ENCODE peak calls at places on chromosomes 16 and 17, in seven cellular contexts. L is neural progenitor cell, T is HepG2, E is HCT116, I is GM23338, G is H1, F is keratinocyte. A is an unnamed sample.

GRCh38 chr17:57106107-57106835 is 21.2 kb downstream of the AKAP1 start:
- DNase-seq in L (peak; percentile 50), T (peak; percentile 62), E (peak; percentile 64), I (peak; percentile 64), G (peak; percentile 70), F (no peak), A (no peak)

GRCh38 chr17:83117594-83117993 is 38.2 kb downstream of the METRNL start:
- DNase-seq in L (no peak), T (no peak), E (no peak), I (no peak), G (no peak), F (no peak), A (no peak)

GRCh38 chr17:81518785-81519283 is 6.2 kb upstream of the ACTG1 start:
- DNase-seq in L (peak; percentile 48), T (no peak), E (no peak), I (peak; percentile 61), G (no peak), F (no peak), A (no peak)

GRCh38 chr16:82047374-82047773 is 12.3 kb downstream of the HSD17B2 start:
- DNase-seq in L (no peak), T (no peak), E (no peak), I (no peak), G (no peak), F (no peak), A (no peak)

GRCh38 chr16:69253796-69254426 is 57.2 kb upstream of the VPS4A start:
- DNase-seq in L (no peak), T (no peak), E (no peak), I (no peak), G (no peak), F (no peak), A (no peak)

GRCh38 chr17:50102164-50102991 is 7.2 kb downstream of the PDK2 start:
- DNase-seq in L (no peak), T (peak; percentile 92), E (no peak), I (no peak), G (no peak), F (no peak), A (no peak)

GRCh38 chr17:82965371-82965770 is 114.0 kb upstream of the METRNL start:
- DNase-seq in L (no peak), T (no peak), E (no peak), I (no peak), G (no peak), F (no peak), A (no peak)

GRCh38 chr16:49766280-49766679 is 89.6 kb downstream of the ZNF423 start:
- DNase-seq in L (no peak), T (no peak), E (no peak), I (no peak), G (no peak), F (no peak), A (no peak)

GRCh38 chr17:29615492-29616299 is 7.0 kb downstream of the CORO6 start:
- DNase-seq in L (peak; percentile 94), T (peak; percentile 72), E (no peak), I (peak; percentile 94), G (peak; percentile 92), F (no peak), A (peak; percentile 82)

GRCh38 chr17:2853111-2853721 is 57.0 kb downstream of the RAP1GAP2 start:
- DNase-seq in L (peak; percentile 72), T (no peak), E (no peak), I (peak; percentile 74), G (peak; percentile 76), F (no peak), A (peak; percentile 40)
- TF ChIP-seq EZH2 in L (peak; percentile 76), T (no peak), E (no peak), I (no peak), G (no peak), F (no peak), A (no peak)

DNA sequence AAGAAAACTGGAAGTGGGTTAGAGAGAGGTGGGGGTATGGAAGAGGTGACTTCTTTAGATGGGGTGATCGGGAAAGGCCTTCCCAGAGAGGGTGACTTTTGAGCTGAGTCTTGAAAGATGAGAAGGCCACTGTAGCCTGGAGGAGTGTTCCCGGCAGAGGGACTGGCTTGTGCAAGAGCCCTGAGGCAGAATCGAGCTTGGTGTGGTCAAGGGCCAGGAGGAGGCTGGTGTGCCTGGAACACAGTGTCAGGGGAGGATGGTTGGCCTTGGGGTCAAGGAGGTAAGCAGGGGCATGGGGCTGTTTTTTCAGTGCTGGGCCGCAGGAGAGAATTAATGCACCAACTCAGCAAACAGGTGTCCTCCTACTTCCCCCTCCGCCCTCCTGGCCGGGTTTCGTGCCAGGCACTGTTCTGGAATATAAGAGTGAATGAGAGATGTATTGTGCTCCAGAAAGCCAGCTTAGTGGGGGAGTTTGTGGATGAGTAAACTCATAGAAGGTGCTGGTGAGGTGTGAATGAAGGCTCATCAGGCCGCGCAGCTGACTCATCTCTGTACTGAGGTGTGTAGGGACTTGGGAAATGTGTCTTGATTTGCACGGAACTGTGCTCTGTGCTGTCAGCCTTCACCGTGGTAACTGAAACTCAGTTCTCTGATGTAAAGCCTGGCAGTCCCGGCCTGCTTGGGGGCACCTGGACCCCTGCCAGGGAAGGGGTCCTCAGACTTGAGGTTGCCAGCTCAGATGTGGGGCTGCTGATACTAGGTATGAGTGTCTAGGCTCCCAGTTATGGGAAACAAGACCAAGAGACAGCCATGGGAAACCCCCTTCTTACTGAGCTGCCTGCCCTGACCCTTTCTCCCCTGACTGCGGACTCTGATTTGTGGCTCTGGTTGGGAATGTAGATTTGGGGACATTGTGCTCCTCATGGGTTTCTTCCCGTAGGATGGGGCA is 15.3 kb downstream of the KSR1 start:
- DNase-seq in L (no peak), T (no peak), E (peak; percentile 41), I (no peak), G (no peak), F (peak; percentile 69), A (no peak)
- H3K4me2 ChIP-seq in L (no peak overlapping the region), T (no peak overlapping the region), E (peak overlapping the region; percentile 59), I (peak overlapping the region; percentile 43), G (no peak overlapping the region), F (peak overlapping the region; percentile 59), A (no peak overlapping the region)

DNA sequence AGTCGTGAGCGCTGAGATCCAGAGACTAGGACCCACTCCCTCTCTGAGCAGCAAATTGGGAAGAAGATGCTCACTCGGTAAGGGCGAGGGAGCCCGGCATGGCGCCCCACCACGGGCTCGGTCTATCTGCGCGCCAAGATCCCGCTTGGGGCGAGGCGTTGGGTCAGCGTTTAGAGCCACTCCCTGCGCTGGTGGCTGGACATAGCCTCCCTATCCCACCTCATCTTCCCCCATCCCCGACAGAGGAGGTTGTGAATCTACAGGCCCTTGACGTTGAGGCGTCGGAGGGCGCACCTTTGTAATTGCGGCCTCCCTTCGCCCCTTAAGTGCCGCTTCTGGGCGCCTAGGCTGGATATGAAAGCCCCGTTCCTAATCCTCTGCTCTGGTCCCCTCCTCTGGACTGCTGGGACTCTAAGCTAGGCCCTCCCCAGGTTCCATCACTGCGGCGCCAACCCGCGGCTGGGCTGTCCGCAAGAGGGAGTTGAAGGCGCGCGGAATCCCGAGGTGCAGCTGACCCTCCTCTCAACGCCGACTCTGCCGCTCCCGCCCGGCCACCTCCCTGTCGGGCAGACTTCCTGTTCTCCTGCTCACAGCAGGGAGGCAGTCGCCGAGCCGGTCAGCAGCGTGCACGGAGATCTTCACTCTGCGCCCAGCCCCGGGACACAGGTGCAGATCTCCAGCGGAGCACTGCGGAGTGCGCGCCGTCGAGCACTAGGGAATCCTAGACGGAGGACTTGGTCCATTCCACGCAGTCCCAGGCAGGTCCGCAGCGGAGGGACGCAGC is 16.1 kb upstream of the HOXB9 start:
- DNase-seq in L (peak; percentile 48), T (no peak), E (no peak), I (peak; percentile 90), G (peak; percentile 79), F (no peak), A (no peak)
- TF ChIP-seq EZH2 in L (peak; percentile 94), T (peak; percentile 72), E (no peak), I (peak; percentile 85), G (peak; percentile 96), F (peak; percentile 81), A (peak; percentile 96)

GRCh38 chr17:41529491-41529915 is 1.4 kb upstream of the KRT19 start:
- DNase-seq in L (no peak), T (no peak), E (no peak), I (no peak), G (no peak), F (no peak), A (no peak)

GRCh38 chr17:41531993-41532392 is 3.9 kb upstream of the KRT19 start:
- DNase-seq in L (no peak), T (no peak), E (no peak), I (no peak), G (no peak), F (no peak), A (no peak)

GRCh38 chr17:41527076-41528023 is 758 bp downstream of the KRT19 start:
- DNase-seq in L (peak; percentile 64), T (no peak), E (no peak), I (peak; percentile 64), G (peak; percentile 73), F (no peak), A (no peak)

GRCh38 chr17:41530062-41531048 is 2.2 kb upstream of the KRT19 start:
- DNase-seq in L (no peak), T (peak; percentile 85), E (peak; percentile 86), I (no peak), G (no peak), F (no peak), A (peak; percentile 81)

GRCh38 chr17:41528959-41529353 is 848 bp upstream of the KRT19 start:
- DNase-seq in L (peak; percentile 68), T (no peak), E (no peak), I (peak; percentile 38), G (no peak), F (no peak), A (no peak)
- H3K4me2 ChIP-seq in L (peak overlapping the region; percentile 87), T (peak overlapping the region; percentile 84), E (peak overlapping the region; percentile 95), I (peak overlapping the region; percentile 92), G (peak overlapping the region; percentile 15), F (no peak overlapping the region), A (no peak overlapping the region)

GRCh38 chr16:23181506-23181905 is 1.0 kb upstream of the SCNN1G start:
- DNase-seq in L (no peak), T (no peak), E (no peak), I (no peak), G (no peak), F (no peak), A (no peak)

GRCh38 chr16:23182675-23183485 is at the start of gene SCNN1G:
- DNase-seq in L (peak; percentile 55), T (no peak), E (no peak), I (peak; percentile 52), G (no peak), F (no peak), A (peak; percentile 5)

GRCh38 chr16:23185661-23186060 is 3.1 kb downstream of the SCNN1G start:
- DNase-seq in L (no peak), T (no peak), E (no peak), I (no peak), G (no peak), F (no peak), A (no peak)

GRCh38 chr16:23182206-23182674 is 305 bp upstream of the SCNN1G start:
- DNase-seq in L (peak; percentile 89), T (peak; percentile 62), E (peak; percentile 57), I (peak; percentile 94), G (peak; percentile 98), F (peak; percentile 42), A (peak; percentile 56)

GRCh38 chr16:23183486-23183862 is 929 bp downstream of the SCNN1G start:
- DNase-seq in L (no peak), T (no peak), E (no peak), I (no peak), G (no peak), F (no peak), A (no peak)
- TF ChIP-seq EZH2 in L (no peak), T (peak; percentile 6), E (no peak), I (no peak), G (peak; percentile 16), F (no peak), A (no peak)

DNA sequence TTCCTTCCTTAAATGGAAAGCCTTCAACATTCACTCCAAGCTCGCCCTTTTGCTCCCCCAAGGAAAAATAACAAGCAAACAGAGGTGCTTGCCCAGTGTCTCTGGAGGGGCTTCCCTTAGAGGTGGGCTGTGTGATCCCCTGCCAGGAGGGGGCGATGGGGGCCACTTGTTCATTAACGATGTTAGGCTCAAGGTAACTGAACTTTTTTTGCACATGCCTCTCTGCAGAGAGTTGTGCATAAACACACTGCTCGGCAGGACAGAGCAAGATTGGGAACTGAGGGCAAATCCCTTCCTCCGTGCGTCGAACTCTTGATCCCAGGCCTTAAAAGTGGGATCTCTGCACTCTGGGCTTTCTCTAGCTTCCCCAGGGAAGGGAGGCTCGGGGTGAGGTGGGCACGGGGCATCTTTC is 15.5 kb upstream of the NAGLU start:
- DNase-seq in L (peak; percentile 36), T (peak; percentile 55), E (no peak), I (peak; percentile 36), G (peak; percentile 55), F (no peak), A (no peak)
- H3K4me2 ChIP-seq in L (peak overlapping the region; percentile 59), T (peak overlapping the region; percentile 53), E (peak overlapping the region; percentile 78), I (peak overlapping the region; percentile 53), G (peak overlapping the region; percentile 29), F (peak overlapping the region; percentile 89), A (peak overlapping the region; percentile 42)